ENCODE peak calls at places on chromosomes 11 and 22, in four cellular contexts. F is uterus, C is HTR-8/SVneo, N is iPS-NIHi11. O is an unnamed sample.

GRCh38 chr11:45896392-45897068 is 10.5 kb downstream of the FREY1 start:
- DNase-seq in C (peak), N (peak), F (no peak), O (no peak)

GRCh38 chr11:109132539-109132938 is 289.5 kb upstream of the C11orf87 start:
- DNase-seq in N (peak), F (no peak), C (no peak), O (no peak)

GRCh38 chr11:131063638-131064037 is 147.4 kb upstream of the SNX19 start:
- DNase-seq in C (no peak), N (peak), F (no peak), O (no peak)

GRCh38 chr11:76701701-76702100 is 31.2 kb upstream of the LRRC32 start:
- DNase-seq in C (peak), F (no peak), N (peak), O (no peak)

GRCh38 chr11:61791737-61792309 is 576 bp downstream of the TMEM258 start:
- DNase-seq in F (peak), N (peak), C (peak), O (peak)

GRCh38 chr11:1272531-1272930 is 36.9 kb downstream of the TOLLIP start:
- DNase-seq in C (no peak), N (no peak), F (no peak), O (no peak)

GRCh38 chr11:70016666-70017347 is 61.3 kb upstream of the ANO1 start:
- DNase-seq in F (no peak), C (peak), N (no peak), O (peak)

GRCh38 chr22:37163618-37164534 is 14.2 kb upstream of the IL2RB start:
- DNase-seq in F (no peak), C (no peak), N (no peak), O (no peak)

GRCh38 chr22:21044931-21045584 is 688 bp upstream of the LRRC74B start:
- DNase-seq in C (no peak), F (no peak), N (no peak), O (no peak)

GRCh38 chr11:10779086-10779485 is 28.0 kb downstream of the CTR9 start:
- DNase-seq in C (no peak), N (no peak), F (no peak), O (no peak)

GRCh38 chr11:80297808-80298460 is 857.1 kb upstream of the TENM4 start:
- DNase-seq in C (peak), F (no peak), N (no peak), O (no peak)

GRCh38 chr11:66106786-66107599 is 36.9 kb downstream of the PACS1 start:
- DNase-seq in F (no peak), C (peak), N (no peak), O (no peak)

GRCh38 chr22:41565403-41566054 is 4.7 kb downstream of the CSDC2 start:
- DNase-seq in C (peak), N (no peak), F (peak), O (peak)